ENCODE peak calls at places on chromosome 9, in ten cellular contexts. G is NCI-H69; A is CD8-positive, alpha-beta memory T cell; U is substantia nigra; P is AML-193; T is bronchial epithelial cell; H is mucosa of gallbladder; R is tibial artery; M is SK-MEL-5; S is MG63. F is an unnamed sample.

GRCh38 chr9:124139001-124139400 is 118.7 kb upstream of the NEK6 start:
- DNase-seq in T (no peak), S (no peak), P (no peak), R (no peak), H (no peak), A (no peak), G (no peak), U (no peak), M (no peak), F (no peak)

GRCh38 chr9:89484475-89485404 is 13.2 kb downstream of the SEMA4D start:
- DNase-seq in H (no peak), R (no peak), A (no peak), P (no peak), M (no peak), G (no peak), T (peak), U (no peak), S (no peak), F (no peak)

GRCh38 chr9:17578911-17579793 is at the start of gene SH3GL2:
- DNase-seq in T (peak), G (peak), A (no peak), U (no peak), S (peak), R (peak), P (no peak), M (no peak), H (no peak), F (peak)

GRCh38 chr9:120885459-120885858 is 8.5 kb upstream of the PHF19 start:
- DNase-seq in T (no peak), S (no peak), A (no peak), H (no peak), G (no peak), R (no peak), M (no peak), P (no peak), U (no peak), F (no peak)

GRCh38 chr9:126317513-126317912 is 9.1 kb upstream of the MVB12B start:
- DNase-seq in U (no peak), H (no peak), R (no peak), M (peak), T (peak), A (peak), S (peak), G (no peak), P (peak), F (no peak)

GRCh38 chr9:86891091-86891490 is 56.2 kb downstream of the GAS1 start:
- DNase-seq in U (no peak), S (no peak), M (no peak), T (no peak), H (no peak), P (no peak), A (no peak), G (no peak), R (no peak), F (no peak)

GRCh38 chr9:13845460-13845859 is 468.5 kb downstream of the NFIB start:
- DNase-seq in A (no peak), T (peak), U (no peak), R (no peak), H (no peak), M (no peak), P (no peak), G (no peak), S (no peak), F (no peak)

GRCh38 chr9:120117081-120117480 is 462.9 kb downstream of the CDK5RAP2 start:
- DNase-seq in S (no peak), U (no peak), P (no peak), R (no peak), M (no peak), A (no peak), G (no peak), H (no peak), T (no peak), F (no peak)

GRCh38 chr9:92968081-92968480 is 20.8 kb downstream of the FGD3 start:
- DNase-seq in G (no peak), A (no peak), M (no peak), P (no peak), R (peak), S (no peak), U (no peak), T (no peak), H (no peak), F (no peak)

GRCh38 chr9:99873531-99873930 is 32.9 kb upstream of the STX17 start:
- DNase-seq in U (no peak), T (peak), P (no peak), M (no peak), R (no peak), A (no peak), S (no peak), H (no peak), G (no peak), F (no peak)

GRCh38 chr9:70043689-70044449 is at the start of gene MAMDC2:
- DNase-seq in H (peak), A (no peak), G (peak), S (peak), U (no peak), T (peak), M (no peak), R (peak), P (no peak), F (no peak)

GRCh38 chr9:133708770-133709611 is 29.2 kb downstream of the SARDH start:
- DNase-seq in H (no peak), R (peak), M (no peak), S (no peak), P (no peak), G (peak), T (no peak), A (peak), U (no peak), F (no peak)

GRCh38 chr9:7147136-7148090 is 389.6 kb downstream of the KDM4C start:
- DNase-seq in A (no peak), S (no peak), U (no peak), P (no peak), H (no peak), M (no peak), R (no peak), T (no peak), G (peak), F (no peak)

GRCh38 chr9:25857167-25857566 is 178.9 kb upstream of the TUSC1 start:
- DNase-seq in R (no peak), P (no peak), H (no peak), G (no peak), U (no peak), S (no peak), M (no peak), T (no peak), A (no peak), F (no peak)

GRCh38 chr9:33106372-33106771 is 29.9 kb upstream of the SMU1 start:
- DNase-seq in G (no peak), A (no peak), T (no peak), P (no peak), H (no peak), U (no peak), M (no peak), S (no peak), R (no peak), F (no peak)

GRCh38 chr9:14051459-14051858 is 262.5 kb downstream of the NFIB start:
- DNase-seq in S (no peak), G (no peak), R (no peak), U (no peak), P (no peak), A (no peak), M (no peak), T (peak), H (no peak), F (no peak)